ENCODE peak calls at places on chromosome 16, in ten cellular contexts. One of them, this sample, is unnamed.

GRCh38 chr16:3029499-3030127 is 5.8 kb downstream of the THOC6 start:
- DNase-seq in right lobe of liver: peak; percentile 63
- DNase-seq in AG09319: no peak
- DNase-seq in stomach: no peak
- DNase-seq in AG04450: no peak
- DNase-seq in HFFc6: no peak
- DNase-seq in H9: peak; percentile 42
- DNase-seq in uterus: no peak
- DNase-seq in endothelial cell: no peak
- DNase-seq in CD4-positive, alpha-beta T cell: peak; percentile 47
- DNase-seq in this sample: no peak

GRCh38 chr16:75070055-75070841 is 46.3 kb downstream of the LDHD start:
- DNase-seq in right lobe of liver: peak; percentile 75
- DNase-seq in AG09319: no peak
- DNase-seq in stomach: peak; percentile 59
- DNase-seq in AG04450: no peak
- DNase-seq in HFFc6: no peak
- DNase-seq in H9: no peak
- DNase-seq in uterus: peak; percentile 46
- DNase-seq in endothelial cell: no peak
- DNase-seq in CD4-positive, alpha-beta T cell: no peak
- DNase-seq in this sample: peak; percentile 71

GRCh38 chr16:83253526-83253925 is 554.3 kb upstream of the HSBP1 start:
- DNase-seq in right lobe of liver: no peak
- DNase-seq in AG09319: no peak
- DNase-seq in stomach: no peak
- DNase-seq in AG04450: no peak
- DNase-seq in HFFc6: no peak
- DNase-seq in H9: no peak
- DNase-seq in uterus: no peak
- DNase-seq in endothelial cell: no peak
- DNase-seq in CD4-positive, alpha-beta T cell: no peak
- DNase-seq in this sample: no peak

GRCh38 chr16:82317411-82318168 is 147.6 kb upstream of the MPHOSPH6 start:
- DNase-seq in right lobe of liver: no peak
- DNase-seq in AG09319: no peak
- DNase-seq in stomach: peak; percentile 37
- DNase-seq in AG04450: no peak
- DNase-seq in HFFc6: no peak
- DNase-seq in H9: no peak
- DNase-seq in uterus: no peak
- DNase-seq in endothelial cell: no peak
- DNase-seq in CD4-positive, alpha-beta T cell: no peak
- DNase-seq in this sample: no peak

GRCh38 chr16:13996778-13997288 is 74.3 kb upstream of the MRTFB start:
- DNase-seq in right lobe of liver: no peak
- DNase-seq in AG09319: no peak
- DNase-seq in stomach: no peak
- DNase-seq in AG04450: no peak
- DNase-seq in HFFc6: no peak
- DNase-seq in H9: no peak
- DNase-seq in uterus: no peak
- DNase-seq in endothelial cell: no peak
- DNase-seq in CD4-positive, alpha-beta T cell: no peak
- DNase-seq in this sample: no peak

GRCh38 chr16:9053006-9053601 is 38.3 kb upstream of the HAPSTR1 start:
- DNase-seq in right lobe of liver: peak; percentile 39
- DNase-seq in AG09319: no peak
- DNase-seq in stomach: peak; percentile 43
- DNase-seq in AG04450: no peak
- DNase-seq in HFFc6: peak; percentile 61
- DNase-seq in H9: peak; percentile 98
- DNase-seq in uterus: peak; percentile 24
- DNase-seq in endothelial cell: peak; percentile 76
- DNase-seq in CD4-positive, alpha-beta T cell: no peak
- DNase-seq in this sample: peak; percentile 65

GRCh38 chr16:81214745-81215166 is 23.7 kb upstream of the BCO1 start:
- DNase-seq in right lobe of liver: peak; percentile 39
- DNase-seq in AG09319: no peak
- DNase-seq in stomach: peak; percentile 38
- DNase-seq in AG04450: no peak
- DNase-seq in HFFc6: no peak
- DNase-seq in H9: peak; percentile 79
- DNase-seq in uterus: no peak
- DNase-seq in endothelial cell: peak; percentile 21
- DNase-seq in CD4-positive, alpha-beta T cell: no peak
- DNase-seq in this sample: no peak

GRCh38 chr16:46573008-46573833 is 48.0 kb downstream of the SHCBP1 start:
- DNase-seq in right lobe of liver: no peak
- DNase-seq in AG09319: peak; percentile 3
- DNase-seq in stomach: no peak
- DNase-seq in AG04450: no peak
- DNase-seq in HFFc6: peak; percentile 40
- DNase-seq in H9: peak; percentile 41
- DNase-seq in uterus: no peak
- DNase-seq in endothelial cell: no peak
- DNase-seq in CD4-positive, alpha-beta T cell: no peak
- DNase-seq in this sample: no peak

GRCh38 chr16:67843343-67843765 is 1.2 kb downstream of the THAP11 start:
- DNase-seq in right lobe of liver: no peak
- DNase-seq in AG09319: no peak
- DNase-seq in stomach: no peak
- DNase-seq in AG04450: no peak
- DNase-seq in HFFc6: peak; percentile 21
- DNase-seq in H9: no peak
- DNase-seq in uterus: no peak
- DNase-seq in endothelial cell: peak; percentile 15
- DNase-seq in CD4-positive, alpha-beta T cell: no peak
- DNase-seq in this sample: peak; percentile 73

GRCh38 chr16:67845291-67846062 is 1.3 kb upstream of the NUTF2 start:
- DNase-seq in right lobe of liver: no peak
- DNase-seq in AG09319: no peak
- DNase-seq in stomach: no peak
- DNase-seq in AG04450: no peak
- DNase-seq in HFFc6: no peak
- DNase-seq in H9: no peak
- DNase-seq in uterus: no peak
- DNase-seq in endothelial cell: no peak
- DNase-seq in CD4-positive, alpha-beta T cell: no peak
- DNase-seq in this sample: no peak

GRCh38 chr16:67842509-67843342 is 606 bp downstream of the THAP11 start:
- DNase-seq in right lobe of liver: peak; percentile 42
- DNase-seq in AG09319: no peak
- DNase-seq in stomach: peak; percentile 49
- DNase-seq in AG04450: no peak
- DNase-seq in HFFc6: peak; percentile 30
- DNase-seq in H9: peak; percentile 68
- DNase-seq in uterus: peak; percentile 47
- DNase-seq in endothelial cell: peak; percentile 59
- DNase-seq in CD4-positive, alpha-beta T cell: peak; percentile 65
- DNase-seq in this sample: peak; percentile 82

GRCh38 chr16:67846063-67846319 is 742 bp upstream of the NUTF2 start:
- DNase-seq in right lobe of liver: no peak
- DNase-seq in AG09319: no peak
- DNase-seq in stomach: no peak
- DNase-seq in AG04450: no peak
- DNase-seq in HFFc6: no peak
- DNase-seq in H9: no peak
- DNase-seq in uterus: no peak
- DNase-seq in endothelial cell: no peak
- DNase-seq in CD4-positive, alpha-beta T cell: no peak
- DNase-seq in this sample: no peak

DNA sequence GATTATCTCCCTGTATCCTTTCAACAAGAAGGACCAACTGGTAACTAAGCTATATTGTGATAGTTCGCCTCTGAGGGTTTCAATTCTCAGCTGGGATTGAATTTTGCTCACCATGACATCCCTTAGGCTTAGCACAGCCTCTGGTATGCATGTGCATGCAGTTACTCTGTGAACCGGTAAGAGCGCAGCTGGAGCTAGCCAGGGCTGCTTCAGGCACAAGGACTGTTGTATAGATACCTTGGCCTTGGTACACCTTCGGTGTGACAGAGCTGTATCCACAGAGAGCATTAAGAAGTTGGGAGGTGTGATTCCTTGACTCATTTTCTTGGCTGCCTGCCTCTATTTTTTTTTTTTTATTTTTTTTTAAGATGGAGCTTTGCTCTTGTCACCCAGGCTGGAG is 2.3 kb upstream of the NUTF2 start:
- DNase-seq in right lobe of liver: no peak
- DNase-seq in AG09319: no peak
- DNase-seq in stomach: no peak
- DNase-seq in AG04450: no peak
- DNase-seq in HFFc6: peak; percentile 49
- DNase-seq in H9: no peak
- DNase-seq in uterus: no peak
- DNase-seq in endothelial cell: no peak
- DNase-seq in CD4-positive, alpha-beta T cell: no peak
- DNase-seq in this sample: no peak
- TF ChIP-seq CTCF in right lobe of liver: no peak
- TF ChIP-seq CTCF in AG09319: no peak
- TF ChIP-seq CTCF in stomach: no peak
- TF ChIP-seq CTCF in AG04450: no peak
- TF ChIP-seq CTCF in HFFc6: peak; percentile 41
- TF ChIP-seq CTCF in H9: peak; percentile 8
- TF ChIP-seq CTCF in uterus: no peak
- TF ChIP-seq CTCF in endothelial cell: no peak
- TF ChIP-seq CTCF in CD4-positive, alpha-beta T cell: no peak
- TF ChIP-seq CTCF in this sample: no peak

DNA sequence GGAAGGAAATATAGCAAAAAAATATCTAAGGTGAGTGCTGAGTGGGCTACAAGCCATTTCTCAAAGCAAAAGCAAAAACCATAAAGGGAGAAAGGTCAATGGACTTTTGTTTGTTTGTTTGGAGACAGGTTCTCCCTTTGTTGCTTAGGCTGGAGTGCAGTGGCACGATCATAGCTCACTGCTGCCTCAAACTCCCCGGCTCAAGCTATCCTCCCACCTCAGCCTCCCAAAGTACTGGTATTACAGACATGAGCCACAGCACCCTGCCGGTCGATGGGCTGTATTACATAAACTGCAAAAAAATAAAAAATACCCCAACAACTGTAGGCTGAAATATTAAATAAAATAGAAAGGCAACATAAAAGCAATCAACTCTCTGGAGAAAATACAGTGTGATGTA is 3.5 kb upstream of the RBBP6 start:
- DNase-seq in right lobe of liver: no peak
- DNase-seq in AG09319: no peak
- DNase-seq in stomach: no peak
- DNase-seq in AG04450: no peak
- DNase-seq in HFFc6: no peak
- DNase-seq in H9: no peak
- DNase-seq in uterus: no peak
- DNase-seq in endothelial cell: no peak
- DNase-seq in CD4-positive, alpha-beta T cell: no peak
- DNase-seq in this sample: no peak
- TF ChIP-seq CTCF in right lobe of liver: no peak
- TF ChIP-seq CTCF in AG09319: no peak
- TF ChIP-seq CTCF in stomach: no peak
- TF ChIP-seq CTCF in AG04450: no peak
- TF ChIP-seq CTCF in HFFc6: peak; percentile 25
- TF ChIP-seq CTCF in H9: no peak
- TF ChIP-seq CTCF in uterus: no peak
- TF ChIP-seq CTCF in endothelial cell: no peak
- TF ChIP-seq CTCF in CD4-positive, alpha-beta T cell: no peak
- TF ChIP-seq CTCF in this sample: no peak

GRCh38 chr16:30636599-30636998 is 14.2 kb upstream of the PRR14 start:
- DNase-seq in right lobe of liver: no peak
- DNase-seq in AG09319: no peak
- DNase-seq in stomach: no peak
- DNase-seq in AG04450: no peak
- DNase-seq in HFFc6: no peak
- DNase-seq in H9: no peak
- DNase-seq in uterus: no peak
- DNase-seq in endothelial cell: no peak
- DNase-seq in CD4-positive, alpha-beta T cell: no peak
- DNase-seq in this sample: no peak

GRCh38 chr16:30633526-30633925 is 17.2 kb upstream of the PRR14 start:
- DNase-seq in right lobe of liver: no peak
- DNase-seq in AG09319: no peak
- DNase-seq in stomach: no peak
- DNase-seq in AG04450: no peak
- DNase-seq in HFFc6: no peak
- DNase-seq in H9: no peak
- DNase-seq in uterus: no peak
- DNase-seq in endothelial cell: no peak
- DNase-seq in CD4-positive, alpha-beta T cell: no peak
- DNase-seq in this sample: no peak

GRCh38 chr16:30641378-30641982 is 9.3 kb upstream of the PRR14 start:
- DNase-seq in right lobe of liver: no peak
- DNase-seq in AG09319: no peak
- DNase-seq in stomach: peak; percentile 44
- DNase-seq in AG04450: no peak
- DNase-seq in HFFc6: no peak
- DNase-seq in H9: no peak
- DNase-seq in uterus: no peak
- DNase-seq in endothelial cell: no peak
- DNase-seq in CD4-positive, alpha-beta T cell: no peak
- DNase-seq in this sample: no peak

DNA sequence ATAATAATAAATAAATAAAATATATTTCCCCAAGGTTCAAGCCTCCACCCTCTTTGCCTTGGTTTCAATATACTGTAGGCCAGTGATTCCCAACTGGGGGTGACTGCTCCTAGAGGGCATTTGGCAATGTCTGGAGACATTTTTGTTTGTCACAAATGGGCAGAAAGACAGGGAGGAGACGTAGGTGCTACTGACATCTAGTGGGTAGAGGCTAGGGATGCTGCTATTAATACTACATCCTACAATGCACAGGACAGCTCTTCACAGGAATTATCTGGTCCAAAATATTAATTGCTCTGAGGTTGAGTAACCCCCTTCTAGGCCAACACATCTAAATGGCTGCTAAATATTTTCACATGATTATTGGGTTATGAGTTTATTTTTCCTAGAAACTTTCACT is 12.8 kb upstream of the PRR14 start:
- DNase-seq in right lobe of liver: no peak
- DNase-seq in AG09319: no peak
- DNase-seq in stomach: no peak
- DNase-seq in AG04450: no peak
- DNase-seq in HFFc6: peak; percentile 74
- DNase-seq in H9: no peak
- DNase-seq in uterus: no peak
- DNase-seq in endothelial cell: no peak
- DNase-seq in CD4-positive, alpha-beta T cell: no peak
- DNase-seq in this sample: no peak
- TF ChIP-seq CTCF in right lobe of liver: peak; percentile 53
- TF ChIP-seq CTCF in AG09319: peak; percentile 48
- TF ChIP-seq CTCF in stomach: no peak
- TF ChIP-seq CTCF in AG04450: peak; percentile 70
- TF ChIP-seq CTCF in HFFc6: peak; percentile 74
- TF ChIP-seq CTCF in H9: peak; percentile 66
- TF ChIP-seq CTCF in uterus: peak; percentile 5
- TF ChIP-seq CTCF in endothelial cell: no peak
- TF ChIP-seq CTCF in CD4-positive, alpha-beta T cell: peak; percentile 24
- TF ChIP-seq CTCF in this sample: no peak

DNA sequence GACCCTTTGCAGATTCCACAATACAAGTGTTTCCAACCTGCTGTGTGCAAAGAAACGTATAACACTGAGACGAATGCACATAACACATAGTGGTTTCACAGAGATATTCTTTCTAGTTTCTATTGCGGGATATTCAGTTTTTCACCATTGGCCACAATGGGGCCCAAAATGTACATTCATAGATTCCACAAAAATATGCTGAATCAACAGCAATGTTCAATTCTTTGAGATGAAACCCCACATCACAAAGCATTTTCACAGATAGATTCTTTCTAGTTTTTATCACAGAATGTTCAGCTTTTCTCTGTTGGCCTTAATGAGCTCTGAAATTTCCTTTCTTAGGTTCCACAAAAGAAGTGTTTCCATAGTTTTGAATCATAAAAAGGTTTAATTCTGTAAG is 2472.3 kb downstream of the TP53TG3F start:
- DNase-seq in right lobe of liver: no peak
- DNase-seq in AG09319: no peak
- DNase-seq in stomach: no peak
- DNase-seq in AG04450: no peak
- DNase-seq in HFFc6: no peak
- DNase-seq in H9: no peak
- DNase-seq in uterus: no peak
- DNase-seq in endothelial cell: no peak
- DNase-seq in CD4-positive, alpha-beta T cell: no peak
- DNase-seq in this sample: no peak
- TF ChIP-seq CTCF in right lobe of liver: no peak
- TF ChIP-seq CTCF in AG09319: no peak
- TF ChIP-seq CTCF in stomach: no peak
- TF ChIP-seq CTCF in AG04450: no peak
- TF ChIP-seq CTCF in HFFc6: no peak
- TF ChIP-seq CTCF in H9: no peak
- TF ChIP-seq CTCF in uterus: no peak
- TF ChIP-seq CTCF in endothelial cell: no peak
- TF ChIP-seq CTCF in CD4-positive, alpha-beta T cell: no peak
- TF ChIP-seq CTCF in this sample: no peak